ENCODE peak calls at places on chromosomes 2 and 18, in eight cellular contexts. V is GM12891, N is AG08396, I is activated T-cell treated with anti-CD3 and anti-CD28 coated beads for 1 hour, S is EH, R is B cell, O is iPS-NIHi11, Q is pulmonary artery endothelial cell. Z is an unnamed sample.

GRCh38 chr2:192315543-192315942 is 120.8 kb upstream of the TMEFF2 start:
- DNase-seq in S (no peak), I (no peak), V (no peak), O (no peak), Q (no peak), R (no peak), N (no peak), Z (no peak)

GRCh38 chr2:202016579-202017227 is 17.0 kb upstream of the FZD7 start:
- DNase-seq in O (no peak), S (no peak), N (no peak), Q (no peak), V (no peak), R (no peak), I (no peak), Z (no peak)

GRCh38 chr2:98492441-98492840 is 47.8 kb downstream of the INPP4A start:
- DNase-seq in R (no peak), O (no peak), I (no peak), V (no peak), S (no peak), N (no peak), Q (no peak), Z (no peak)

GRCh38 chr2:235583144-235583543 is 89.3 kb downstream of the AGAP1 start:
- DNase-seq in N (no peak), I (no peak), S (no peak), Q (no peak), V (no peak), O (no peak), R (no peak), Z (no peak)

GRCh38 chr2:42216712-42217111 is 47.6 kb downstream of the EML4 start:
- DNase-seq in O (no peak), S (peak; percentile 54), V (no peak), Q (no peak), N (peak; percentile 27), R (no peak), I (no peak), Z (no peak)

GRCh38 chr2:184201246-184201645 is 397.1 kb upstream of the ZNF804A start:
- DNase-seq in O (no peak), N (no peak), V (no peak), I (no peak), S (no peak), Q (no peak), R (no peak), Z (no peak)

GRCh38 chr18:59141294-59142068 is 1.8 kb downstream of the SEC11C start:
- DNase-seq in S (no peak), Q (no peak), O (no peak), N (no peak), I (no peak), R (no peak), V (no peak), Z (no peak)

GRCh38 chr2:102789349-102790085 is 27.7 kb downstream of the TMEM182 start:
- DNase-seq in I (no peak), N (no peak), Q (no peak), O (no peak), V (no peak), R (no peak), S (no peak), Z (no peak)

GRCh38 chr2:231530099-231531085 is at the start of gene NMUR1:
- DNase-seq in I (peak; percentile 64), O (peak; percentile 93), N (peak; percentile 80), S (peak; percentile 34), R (peak; percentile 90), V (peak; percentile 80), Q (no peak), Z (no peak)

GRCh38 chr18:75132471-75132870 is 76.5 kb downstream of the PTGR3 start:
- DNase-seq in S (no peak), V (no peak), R (no peak), Q (no peak), I (no peak), N (no peak), O (no peak), Z (no peak)

GRCh38 chr2:7956126-7956689 is 725.6 kb upstream of the ID2 start:
- DNase-seq in O (no peak), Q (no peak), N (no peak), V (no peak), I (no peak), S (no peak), R (no peak), Z (no peak)

GRCh38 chr18:10213526-10213925 is 240.9 kb upstream of the APCDD1 start:
- DNase-seq in V (peak; percentile 7), O (no peak), S (peak; percentile 54), Q (no peak), I (no peak), N (no peak), R (peak; percentile 36), Z (no peak)

GRCh38 chr2:109242654-109243331 is 113.8 kb downstream of the SH3RF3 start:
- DNase-seq in S (peak; percentile 94), R (no peak), Q (peak; percentile 72), O (no peak), N (peak; percentile 58), I (no peak), V (no peak), Z (peak; percentile 62)

GRCh38 chr2:69985684-69986083 is 24.3 kb upstream of the ASPRV1 start:
- DNase-seq in Q (no peak), R (no peak), V (no peak), I (no peak), S (no peak), N (no peak), O (no peak), Z (no peak)

GRCh38 chr2:134324942-134325341 is 71.1 kb downstream of the MGAT5 start:
- DNase-seq in N (no peak), Q (no peak), R (no peak), O (no peak), V (no peak), S (no peak), I (no peak), Z (no peak)

GRCh38 chr2:224870341-224870740 is 154.2 kb upstream of the CCDC195 start:
- DNase-seq in R (no peak), S (peak; percentile 80), N (peak; percentile 17), I (no peak), Q (no peak), V (no peak), O (no peak), Z (no peak)

GRCh38 chr2:19643117-19643518 is 258.7 kb downstream of the TTC32 start:
- DNase-seq in R (no peak), Q (no peak), N (no peak), S (no peak), I (no peak), O (no peak), V (no peak), Z (no peak)

GRCh38 chr18:29154196-29154757 is 977.3 kb upstream of the CDH2 start:
- DNase-seq in S (peak; percentile 66), V (no peak), Q (no peak), N (peak; percentile 16), R (no peak), I (no peak), O (no peak), Z (no peak)

GRCh38 chr2:150485871-150486538 is 1.5 kb downstream of the RND3 start:
- DNase-seq in Q (no peak), V (peak; percentile 14), I (no peak), O (peak; percentile 61), R (no peak), N (peak; percentile 50), S (peak; percentile 90), Z (no peak)

GRCh38 chr2:58769494-58770239 is 528.5 kb upstream of the FANCL start:
- DNase-seq in Q (no peak), R (no peak), I (no peak), O (no peak), N (no peak), V (no peak), S (peak; percentile 1), Z (no peak)

GRCh38 chr2:223083402-223084070 is 31.5 kb downstream of the KCNE4 start:
- DNase-seq in Q (no peak), I (no peak), S (no peak), N (no peak), V (no peak), R (no peak), O (no peak), Z (no peak)

GRCh38 chr2:182445566-182445965 is 18.7 kb upstream of the PDE1A start:
- DNase-seq in N (no peak), V (no peak), R (no peak), Q (no peak), O (no peak), I (no peak), S (peak; percentile 55), Z (no peak)

GRCh38 chr2:86512034-86512433 is 51.2 kb downstream of the CHMP3 start:
- DNase-seq in R (no peak), N (no peak), V (no peak), S (no peak), Q (no peak), O (no peak), I (no peak), Z (no peak)

GRCh38 chr2:71578665-71579371 is 125.5 kb downstream of the DYSF start:
- DNase-seq in Q (no peak), N (peak; percentile 67), R (no peak), O (no peak), I (no peak), V (no peak), S (no peak), Z (no peak)

GRCh38 chr2:212451786-212452200 is 86.8 kb downstream of the ERBB4 start:
- DNase-seq in N (peak; percentile 5), R (no peak), O (peak; percentile 24), S (peak; percentile 81), I (no peak), V (no peak), Q (no peak), Z (peak; percentile 83)

GRCh38 chr2:20485612-20485926 is 38.7 kb downstream of the RHOB start:
- DNase-seq in O (no peak), Q (no peak), R (no peak), I (no peak), N (no peak), S (no peak), V (no peak), Z (no peak)

GRCh38 chr2:109005686-109006204 is 16.7 kb upstream of the EDAR start:
- DNase-seq in Q (no peak), V (no peak), S (no peak), I (no peak), R (no peak), O (no peak), N (no peak), Z (no peak)

GRCh38 chr2:215548714-215549113 is 112.8 kb upstream of the FN1 start:
- DNase-seq in N (no peak), S (peak; percentile 35), I (no peak), R (no peak), Q (no peak), V (no peak), O (no peak), Z (no peak)

GRCh38 chr2:54630841-54631497 is 92.5 kb upstream of the EML6 start:
- DNase-seq in Q (no peak), S (no peak), N (no peak), V (no peak), I (no peak), O (no peak), R (no peak), Z (no peak)

GRCh38 chr2:240168546-240169361 is 28.3 kb upstream of the OTOS start:
- DNase-seq in Q (no peak), I (no peak), V (no peak), N (no peak), O (no peak), R (no peak), S (no peak), Z (no peak)

GRCh38 chr2:127893033-127893432 is 7.3 kb upstream of the AMMECR1L start:
- DNase-seq in N (no peak), R (no peak), V (no peak), O (no peak), I (no peak), Q (no peak), S (no peak), Z (no peak)

Z was measured in epithelial cell of proximal tubule.